ENCODE peak calls at places on chromosomes 7 and 10, in seven cellular contexts. B is iPS-NIHi11, M is hypothalamus, T is B cell, D is GM10248, W is H4, S is brain microvascular endothelial cell. Z is an unnamed sample.

GRCh38 chr10:70090951-70091350 is 38.3 kb downstream of the MACROH2A2 start:
- DNase-seq in S (no peak), D (no peak), B (no peak), M (no peak), W (no peak), T (no peak), Z (peak)

GRCh38 chr10:112382539-112383235 is 8.8 kb downstream of the ACSL5 start:
- DNase-seq in D (no peak), W (no peak), B (no peak), S (no peak), M (no peak), T (no peak), Z (no peak)

GRCh38 chr7:140059288-140060242 is 3.2 kb downstream of the PARP12 start:
- DNase-seq in W (peak), S (peak), D (no peak), T (no peak), M (no peak), B (no peak), Z (no peak)

GRCh38 chr7:99579956-99580777 is 17.9 kb upstream of the TMEM225B start:
- DNase-seq in W (no peak), D (no peak), S (no peak), M (peak), B (peak), T (peak), Z (peak)

GRCh38 chr10:125538947-125539649 is 143.9 kb downstream of the TEX36 start:
- DNase-seq in W (peak), B (peak), T (no peak), M (no peak), D (no peak), S (no peak), Z (no peak)

GRCh38 chr7:42493436-42494198 is 256.6 kb upstream of the GLI3 start:
- DNase-seq in T (no peak), D (no peak), B (peak), M (peak), W (peak), S (peak), Z (no peak)

GRCh38 chr7:84949067-84949466 is 237.8 kb downstream of the SEMA3D start:
- DNase-seq in W (no peak), D (no peak), M (no peak), S (no peak), B (no peak), T (no peak), Z (no peak)

GRCh38 chr10:116444527-116445142 is 17.0 kb downstream of the PNLIPRP3 start:
- DNase-seq in M (no peak), B (peak), W (peak), S (peak), T (no peak), D (peak), Z (peak)

GRCh38 chr7:110681941-110682340 is 409.0 kb upstream of the LRRN3 start:
- DNase-seq in W (no peak), M (no peak), D (no peak), B (no peak), T (no peak), S (no peak), Z (no peak)

GRCh38 chr7:46774515-46774914 is 807.4 kb downstream of the TNS3 start:
- DNase-seq in T (no peak), B (no peak), W (no peak), M (no peak), D (no peak), S (no peak), Z (no peak)

GRCh38 chr7:111903797-111904196 is 302.4 kb downstream of the DOCK4 start:
- DNase-seq in W (no peak), D (no peak), T (no peak), S (no peak), M (no peak), B (no peak), Z (no peak)

GRCh38 chr7:29297194-29297890 is 102.8 kb downstream of the CHN2 start:
- DNase-seq in D (no peak), S (no peak), T (no peak), B (peak), W (peak), M (no peak), Z (no peak)

GRCh38 chr10:5589963-5590511 is 65.3 kb downstream of the CALML3 start:
- DNase-seq in S (peak), T (peak), D (no peak), B (no peak), M (no peak), W (peak), Z (peak)

GRCh38 chr10:34941471-34942357 is 126.6 kb upstream of the PARD3 start:
- DNase-seq in M (no peak), D (no peak), W (no peak), T (no peak), S (peak), B (no peak), Z (no peak)

GRCh38 chr10:29411666-29412335 is 122.9 kb downstream of the LYZL1 start:
- DNase-seq in M (no peak), T (no peak), S (no peak), W (no peak), B (no peak), D (no peak), Z (no peak)

GRCh38 chr7:2870471-2870941 is 26.4 kb upstream of the GNA12 start:
- DNase-seq in S (peak), M (peak), D (peak), B (peak), W (peak), T (peak), Z (no peak)

GRCh38 chr10:64996886-64997285 is 1475.7 kb downstream of the REEP3 start:
- DNase-seq in D (no peak), M (no peak), S (no peak), W (no peak), T (no peak), B (no peak), Z (no peak)

GRCh38 chr10:114683162-114683561 is 25.1 kb upstream of the ABLIM1 start:
- DNase-seq in B (no peak), D (no peak), S (no peak), T (no peak), W (no peak), M (no peak), Z (no peak)

GRCh38 chr10:86535057-86535882 is 13.7 kb upstream of the WAPL start:
- DNase-seq in D (peak), T (no peak), B (peak), W (no peak), M (no peak), S (no peak), Z (peak)

GRCh38 chr10:103881420-103882284 is 26.3 kb upstream of the SH3PXD2A start:
- DNase-seq in S (no peak), T (no peak), M (peak), W (no peak), B (no peak), D (no peak), Z (no peak)

GRCh38 chr10:71975087-71975890 is 11.1 kb downstream of the CHST3 start:
- DNase-seq in M (peak), B (no peak), T (no peak), D (no peak), W (peak), S (no peak), Z (no peak)

GRCh38 chr10:102341038-102341688 is 54.3 kb upstream of the NFKB2 start:
- DNase-seq in M (no peak), D (no peak), W (no peak), T (no peak), S (no peak), B (no peak), Z (no peak)

GRCh38 chr10:25497281-25497680 is 322.5 kb downstream of the GPR158 start:
- DNase-seq in M (no peak), W (no peak), S (no peak), D (no peak), B (no peak), T (no peak), Z (no peak)

Z was measured in HuH-7.